ENCODE peak calls at places on chromosome 14, in six cellular contexts. O, K, B, M, A and T are unnamed samples.

GRCh38 chr14:91417983-91418386 is 365 bp upstream of the CCDC88C start:
- DNase-seq in O (no peak), K (no peak), B (no peak), M (no peak), A (no peak), T (no peak)

GRCh38 chr14:69610859-69611263 is 535 bp upstream of the SUSD6 start:
- DNase-seq in O (no peak), K (no peak), B (peak; percentile 24), M (no peak), A (no peak), T (no peak)

GRCh38 chr14:65472189-65472588 is 59.7 kb downstream of the FUT8 start:
- DNase-seq in O (no peak), K (no peak), B (no peak), M (no peak), A (no peak), T (no peak)

GRCh38 chr14:69696633-69697557 is 70.0 kb upstream of the SRSF5 start:
- DNase-seq in O (no peak), K (no peak), B (no peak), M (no peak), A (no peak), T (no peak)

GRCh38 chr14:103872492-103873113 is 25.2 kb upstream of the PPP1R13B start:
- DNase-seq in O (no peak), K (no peak), B (no peak), M (no peak), A (no peak), T (no peak)

GRCh38 chr14:69662636-69663321 is 51.4 kb downstream of the SUSD6 start:
- DNase-seq in O (no peak), K (no peak), B (peak; percentile 25), M (no peak), A (no peak), T (no peak)

GRCh38 chr14:31206536-31207286 is 882 bp downstream of the HECTD1 start:
- DNase-seq in O (peak; percentile 52), K (no peak), B (peak; percentile 47), M (no peak), A (no peak), T (no peak)

GRCh38 chr14:61372842-61373555 is 51.6 kb downstream of the PRKCH start:
- DNase-seq in O (no peak), K (no peak), B (no peak), M (no peak), A (no peak), T (no peak)

GRCh38 chr14:92502541-92503286 is 10.9 kb upstream of the RIN3 start:
- DNase-seq in O (no peak), K (no peak), B (no peak), M (no peak), A (no peak), T (no peak)

GRCh38 chr14:97844042-97844441 is 1046.9 kb downstream of the VRK1 start:
- DNase-seq in O (no peak), K (no peak), B (no peak), M (no peak), A (no peak), T (no peak)